ENCODE peak calls at places on chromosomes 13 and 19, in ten cellular contexts. Z is hepatocyte, M is psoas muscle, Q is heart left ventricle, O is GM12865, U is fibroblast of pulmonary artery, V is epithelial cell of esophagus, I is adrenal gland, P is heart right ventricle, H is transverse colon. N is an unnamed sample.

GRCh38 chr19:43624933-43625332 is 5.5 kb upstream of the ZNF428 start:
- DNase-seq in Z (no peak), M (peak), Q (peak), O (peak), U (peak), V (peak), I (peak), P (peak), H (peak), N (no peak)

GRCh38 chr13:83508905-83509304 is 373.4 kb downstream of the SLITRK1 start:
- DNase-seq in Z (no peak), M (no peak), Q (no peak), O (no peak), U (no peak), V (no peak), I (no peak), P (no peak), H (no peak), N (no peak)

GRCh38 chr19:305240-306150 is 14.3 kb upstream of the PLPP2 start:
- DNase-seq in Z (no peak), M (peak), Q (peak), O (no peak), U (no peak), V (no peak), I (no peak), P (no peak), H (no peak), N (no peak)

GRCh38 chr19:2051771-2052704 is 994 bp upstream of the MKNK2 start:
- DNase-seq in Z (peak), M (peak), Q (peak), O (peak), U (no peak), V (peak), I (no peak), P (peak), H (peak), N (no peak)

GRCh38 chr13:98976338-98976737 is 1.5 kb downstream of the DOCK9 start:
- DNase-seq in Z (no peak), M (no peak), Q (no peak), O (no peak), U (peak), V (no peak), I (no peak), P (no peak), H (no peak), N (no peak)

GRCh38 chr19:56269348-56269747 is 3.2 kb upstream of the EDDM13 start:
- DNase-seq in Z (no peak), M (no peak), Q (no peak), O (no peak), U (no peak), V (no peak), I (no peak), P (no peak), H (no peak), N (no peak)

GRCh38 chr13:72290962-72291681 is 424.1 kb upstream of the DACH1 start:
- DNase-seq in Z (no peak), M (no peak), Q (no peak), O (no peak), U (peak), V (peak), I (no peak), P (no peak), H (no peak), N (peak)

GRCh38 chr13:26062853-26063444 is 11.1 kb upstream of the SHISA2 start:
- DNase-seq in Z (peak), M (no peak), Q (no peak), O (peak), U (peak), V (peak), I (peak), P (peak), H (peak), N (peak)

GRCh38 chr19:4866595-4867424 is 657 bp downstream of the PLIN3 start:
- DNase-seq in Z (peak), M (peak), Q (peak), O (peak), U (peak), V (peak), I (peak), P (peak), H (peak), N (peak)

GRCh38 chr13:100302391-100302790 is 213.5 kb downstream of the PCCA start:
- DNase-seq in Z (no peak), M (no peak), Q (no peak), O (no peak), U (no peak), V (no peak), I (no peak), P (no peak), H (no peak), N (no peak)

GRCh38 chr13:110616103-110617101 is 1.1 kb downstream of the NAXD start:
- DNase-seq in Z (peak), M (peak), Q (no peak), O (peak), U (peak), V (peak), I (peak), P (no peak), H (peak), N (peak)

GRCh38 chr19:47444388-47444821 is 25.1 kb upstream of the MEIS3 start:
- DNase-seq in Z (peak), M (no peak), Q (peak), O (no peak), U (no peak), V (no peak), I (no peak), P (no peak), H (no peak), N (no peak)

GRCh38 chr19:37362733-37363132 is 8.2 kb upstream of the ZNF527 start:
- DNase-seq in Z (no peak), M (no peak), Q (no peak), O (no peak), U (peak), V (peak), I (no peak), P (no peak), H (no peak), N (no peak)

GRCh38 chr19:41133260-41133659 is 19.0 kb downstream of the CYP2F1 start:
- DNase-seq in Z (no peak), M (no peak), Q (no peak), O (no peak), U (no peak), V (no peak), I (no peak), P (no peak), H (no peak), N (peak)

GRCh38 chr13:20378721-20379120 is 146.6 kb upstream of the GJB6 start:
- DNase-seq in Z (no peak), M (no peak), Q (no peak), O (no peak), U (no peak), V (peak), I (no peak), P (no peak), H (no peak), N (no peak)

GRCh38 chr19:56312787-56313343 is 1.8 kb downstream of the ZSCAN5A start:
- DNase-seq in Z (no peak), M (no peak), Q (no peak), O (peak), U (no peak), V (no peak), I (no peak), P (no peak), H (no peak), N (no peak)

GRCh38 chr13:92838786-92839185 is 387.8 kb upstream of the GPC6 start:
- DNase-seq in Z (no peak), M (no peak), Q (no peak), O (peak), U (peak), V (peak), I (no peak), P (no peak), H (no peak), N (no peak)

GRCh38 chr13:110529522-110530311 is 31.8 kb downstream of the RAB20 start:
- DNase-seq in Z (no peak), M (no peak), Q (no peak), O (no peak), U (no peak), V (no peak), I (no peak), P (no peak), H (no peak), N (no peak)

GRCh38 chr13:46165485-46166220 is 16.3 kb downstream of the LCP1 start:
- DNase-seq in Z (no peak), M (no peak), Q (no peak), O (peak), U (no peak), V (peak), I (no peak), P (no peak), H (no peak), N (no peak)

GRCh38 chr19:29837448-29837961 is 25.7 kb downstream of the CCNE1 start:
- DNase-seq in Z (no peak), M (peak), Q (no peak), O (peak), U (no peak), V (no peak), I (no peak), P (no peak), H (no peak), N (no peak)

GRCh38 chr13:49020940-49021548 is 45.3 kb downstream of the FNDC3A start:
- DNase-seq in Z (no peak), M (no peak), Q (no peak), O (no peak), U (peak), V (peak), I (no peak), P (no peak), H (no peak), N (no peak)

GRCh38 chr13:91539458-91540156 is 141.2 kb downstream of the GPC5 start:
- DNase-seq in Z (no peak), M (no peak), Q (no peak), O (no peak), U (no peak), V (no peak), I (no peak), P (no peak), H (no peak), N (no peak)

GRCh38 chr19:21202865-21203494 is 61.1 kb downstream of the ZNF431 start:
- DNase-seq in Z (peak), M (no peak), Q (no peak), O (peak), U (peak), V (peak), I (peak), P (peak), H (no peak), N (no peak)

GRCh38 chr13:100434010-100434763 is 154.4 kb downstream of the GGACT start:
- DNase-seq in Z (no peak), M (no peak), Q (no peak), O (peak), U (peak), V (peak), I (no peak), P (no peak), H (no peak), N (no peak)

GRCh38 chr13:112893570-112894422 is 75.2 kb upstream of the MCF2L start:
- DNase-seq in Z (peak), M (peak), Q (peak), O (no peak), U (peak), V (peak), I (peak), P (no peak), H (peak), N (peak)

GRCh38 chr13:76861859-76862258 is 24.3 kb downstream of the KCTD12 start:
- DNase-seq in Z (no peak), M (no peak), Q (no peak), O (no peak), U (no peak), V (no peak), I (peak), P (no peak), H (no peak), N (no peak)

GRCh38 chr13:67353891-67354459 is 123.8 kb upstream of the PCDH9 start:
- DNase-seq in Z (no peak), M (no peak), Q (no peak), O (no peak), U (peak), V (no peak), I (no peak), P (no peak), H (no peak), N (no peak)

GRCh38 chr13:52779028-52779612 is 39.5 kb upstream of the CNMD start:
- DNase-seq in Z (no peak), M (no peak), Q (no peak), O (no peak), U (no peak), V (no peak), I (no peak), P (no peak), H (no peak), N (no peak)

GRCh38 chr13:50732712-50733111 is 110.8 kb downstream of the DLEU7 start:
- DNase-seq in Z (no peak), M (no peak), Q (no peak), O (no peak), U (peak), V (peak), I (no peak), P (no peak), H (no peak), N (no peak)

GRCh38 chr19:15869109-15869555 is 28.7 kb downstream of the CYP4F2 start:
- DNase-seq in Z (no peak), M (no peak), Q (no peak), O (peak), U (peak), V (peak), I (peak), P (peak), H (peak), N (peak)

GRCh38 chr13:70171151-70171550 is 62.9 kb upstream of the KLHL1 start:
- DNase-seq in Z (no peak), M (no peak), Q (no peak), O (no peak), U (no peak), V (peak), I (no peak), P (no peak), H (peak), N (no peak)

GRCh38 chr19:3849092-3849491 is 19.7 kb downstream of the ZFR2 start:
- DNase-seq in Z (peak), M (no peak), Q (no peak), O (peak), U (peak), V (peak), I (peak), P (peak), H (peak), N (peak)

GRCh38 chr19:6963937-6964336 is 57.3 kb downstream of the MBD3L2B start:
- DNase-seq in Z (no peak), M (no peak), Q (no peak), O (peak), U (no peak), V (no peak), I (no peak), P (no peak), H (no peak), N (no peak)

GRCh38 chr19:19050731-19051130 is 13.1 kb upstream of the SLC25A42 start:
- DNase-seq in Z (no peak), M (no peak), Q (no peak), O (no peak), U (no peak), V (peak), I (no peak), P (no peak), H (no peak), N (no peak)

GRCh38 chr13:40961224-40961623 is 57.9 kb downstream of the ELF1 start:
- DNase-seq in Z (no peak), M (no peak), Q (no peak), O (no peak), U (no peak), V (no peak), I (no peak), P (no peak), H (no peak), N (no peak)

GRCh38 chr19:15628236-15629002 is 12.3 kb upstream of the CYP4F3 start:
- DNase-seq in Z (no peak), M (no peak), Q (no peak), O (no peak), U (no peak), V (no peak), I (no peak), P (no peak), H (no peak), N (no peak)

GRCh38 chr19:50835785-50836542 is 2.6 kb upstream of the KLK15 start:
- DNase-seq in Z (peak), M (peak), Q (peak), O (peak), U (peak), V (peak), I (peak), P (peak), H (peak), N (peak)
- TF ChIP-seq CTCF in Z (no peak), M (no peak), Q (no peak), O (no peak), U (no peak), V (no peak), I (no peak), P (no peak), H (no peak), N (no peak)

DNA sequence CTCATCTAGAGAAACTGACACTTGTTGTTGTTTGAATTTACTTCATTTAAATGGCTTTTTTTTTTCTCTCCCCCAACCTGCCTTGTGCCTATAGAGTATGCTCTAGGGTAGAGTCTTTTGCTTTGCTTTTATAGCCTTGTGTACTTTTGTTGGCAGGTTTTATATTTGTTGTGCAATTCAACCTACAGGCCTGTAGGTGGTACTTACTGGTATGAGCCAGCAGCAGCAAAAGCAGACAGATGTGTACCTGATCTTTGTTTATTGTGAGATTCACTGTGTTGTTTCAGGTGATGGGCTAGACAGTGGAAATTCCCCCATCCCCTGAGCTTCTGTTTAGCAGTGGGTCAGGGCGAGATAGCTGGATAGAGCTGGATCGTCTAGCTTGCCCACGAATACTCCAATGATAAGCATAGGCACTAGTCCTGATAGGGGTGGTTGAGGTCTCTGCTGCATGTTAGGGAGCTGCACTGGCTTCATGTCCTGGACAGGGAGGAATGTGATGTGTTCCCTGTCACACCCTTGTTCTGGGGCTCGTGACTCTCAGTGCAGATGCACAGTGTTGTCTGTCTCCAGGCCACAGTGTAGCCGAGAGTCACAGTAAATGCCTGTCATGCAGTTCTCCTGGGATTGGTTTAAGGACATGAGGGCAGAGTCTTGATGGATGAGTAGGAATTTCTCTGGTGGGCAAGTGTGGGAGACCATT is 21.3 kb downstream of the DNAJC3 start:
- DNase-seq in Z (peak), M (no peak), Q (no peak), O (no peak), U (peak), V (peak), I (no peak), P (no peak), H (no peak), N (no peak)
- TF ChIP-seq CTCF in Z (no peak), M (no peak), Q (no peak), O (peak), U (peak), V (peak), I (no peak), P (peak), H (no peak), N (no peak)

DNA sequence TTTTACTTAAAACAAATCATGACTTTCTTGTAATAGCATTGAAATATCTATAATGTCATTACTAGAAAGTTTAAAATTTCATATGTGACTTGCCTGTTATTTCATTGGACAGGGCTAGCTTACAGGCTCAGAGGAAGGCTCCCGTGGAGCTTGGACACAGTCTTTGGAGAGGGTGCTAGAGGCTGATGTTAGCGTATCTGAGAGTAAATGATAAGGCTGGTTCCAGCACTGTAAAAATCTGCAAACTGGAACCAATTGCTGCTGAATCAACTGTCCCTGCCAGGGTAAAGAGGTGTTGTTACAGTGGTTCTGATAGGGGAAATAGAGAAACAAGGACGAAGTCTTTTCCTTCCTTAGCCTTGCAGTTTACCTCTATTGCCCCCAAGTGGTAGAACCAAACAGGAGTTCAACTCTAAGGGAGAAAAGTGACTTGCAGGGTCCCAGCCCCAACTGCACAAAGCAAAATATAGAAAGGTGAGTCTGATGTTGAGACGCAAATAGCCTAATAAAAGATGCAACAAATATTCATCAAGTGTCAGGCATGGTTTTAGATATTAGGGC is 901.7 kb downstream of the DIAPH3 start:
- DNase-seq in Z (peak), M (no peak), Q (no peak), O (peak), U (peak), V (no peak), I (no peak), P (no peak), H (no peak), N (no peak)
- TF ChIP-seq CTCF in Z (peak), M (peak), Q (peak), O (peak), U (peak), V (no peak), I (no peak), P (peak), H (no peak), N (no peak)

GRCh38 chr13:80408270-80408669 is 67.3 kb upstream of the SPRY2 start:
- DNase-seq in Z (no peak), M (no peak), Q (no peak), O (peak), U (no peak), V (no peak), I (no peak), P (no peak), H (no peak), N (no peak)
- TF ChIP-seq CTCF in Z (no peak), M (no peak), Q (no peak), O (no peak), U (no peak), V (no peak), I (no peak), P (no peak), H (no peak), N (no peak)

GRCh38 chr19:11513946-11514345 is 8.3 kb upstream of the ZNF653 start:
- DNase-seq in Z (no peak), M (no peak), Q (no peak), O (no peak), U (no peak), V (no peak), I (no peak), P (no peak), H (no peak), N (no peak)

GRCh38 chr19:11519138-11519537 is 9.8 kb downstream of the ECSIT start:
- DNase-seq in Z (no peak), M (no peak), Q (no peak), O (no peak), U (no peak), V (peak), I (no peak), P (no peak), H (no peak), N (no peak)
- TF ChIP-seq CTCF in Z (no peak), M (no peak), Q (no peak), O (no peak), U (no peak), V (no peak), I (no peak), P (no peak), H (no peak), N (no peak)

GRCh38 chr13:33798023-33798422 is 19.9 kb upstream of the RFC3 start:
- DNase-seq in Z (no peak), M (no peak), Q (no peak), O (no peak), U (no peak), V (no peak), I (no peak), P (no peak), H (no peak), N (no peak)

GRCh38 chr13:33796095-33796494 is 21.9 kb upstream of the RFC3 start:
- DNase-seq in Z (no peak), M (no peak), Q (no peak), O (no peak), U (no peak), V (no peak), I (no peak), P (no peak), H (no peak), N (no peak)

GRCh38 chr13:33797622-33798021 is 20.3 kb upstream of the RFC3 start:
- DNase-seq in Z (no peak), M (no peak), Q (no peak), O (peak), U (peak), V (no peak), I (peak), P (no peak), H (no peak), N (no peak)

GRCh38 chr13:33800646-33801186 is 17.2 kb upstream of the RFC3 start:
- DNase-seq in Z (no peak), M (no peak), Q (no peak), O (no peak), U (no peak), V (no peak), I (no peak), P (no peak), H (no peak), N (no peak)

GRCh38 chr13:33799950-33800592 is 17.9 kb upstream of the RFC3 start:
- DNase-seq in Z (peak), M (no peak), Q (no peak), O (peak), U (peak), V (peak), I (peak), P (no peak), H (no peak), N (no peak)
- TF ChIP-seq CTCF in Z (peak), M (peak), Q (no peak), O (peak), U (peak), V (peak), I (peak), P (peak), H (peak), N (no peak)